ENCODE peak calls at places on chromosomes 12 and 14, in nine cellular contexts. X, D, H, R, Z, B, E, S and Q are unnamed samples.

GRCh38 chr14:103721334-103722120 is 5.9 kb downstream of the ZFYVE21 start:
- DNase-seq in Z (no peak), S (no peak), E (no peak), R (peak; percentile 78), B (peak; percentile 91), D (peak; percentile 16), H (peak; percentile 85), X (no peak), Q (no peak)

GRCh38 chr12:111870216-111870615 is 28.2 kb downstream of the MAPKAPK5 start:
- DNase-seq in Z (no peak), R (no peak), D (no peak), E (no peak), X (no peak), B (no peak), H (no peak), S (no peak), Q (no peak)

GRCh38 chr14:22386924-22387775 is 201.9 kb downstream of the DAD1 start:
- DNase-seq in E (no peak), D (peak; percentile 87), Z (peak; percentile 43), H (peak; percentile 72), X (peak; percentile 70), B (peak; percentile 62), S (no peak), R (peak; percentile 87), Q (peak; percentile 55)

GRCh38 chr12:113230315-113231274 is 9.3 kb downstream of the TPCN1 start:
- DNase-seq in E (no peak), Z (no peak), H (peak; percentile 33), R (no peak), S (no peak), D (no peak), X (no peak), B (peak; percentile 80), Q (no peak)

GRCh38 chr12:94615284-94616216 is 34.8 kb downstream of the TMCC3 start:
- DNase-seq in R (peak; percentile 48), B (peak; percentile 59), Z (peak; percentile 91), H (peak; percentile 69), X (no peak), S (no peak), D (peak; percentile 49), E (no peak), Q (peak; percentile 32)

GRCh38 chr12:108839011-108839889 is 18.1 kb downstream of the SSH1 start:
- DNase-seq in E (peak; percentile 79), B (peak; percentile 83), S (no peak), D (peak; percentile 89), Z (no peak), X (no peak), R (no peak), H (peak; percentile 65), Q (no peak)

GRCh38 chr14:96136361-96136760 is 68.3 kb upstream of the BDKRB2 start:
- DNase-seq in X (peak; percentile 78), H (peak; percentile 62), D (peak; percentile 68), R (peak; percentile 85), E (no peak), S (no peak), Z (peak; percentile 48), B (peak; percentile 89), Q (no peak)

GRCh38 chr12:69101505-69101904 is 137.9 kb upstream of the CPSF6 start:
- DNase-seq in H (peak; percentile 86), Z (no peak), X (no peak), E (no peak), B (peak; percentile 17), D (peak; percentile 26), R (peak; percentile 72), S (no peak), Q (no peak)

GRCh38 chr14:88256997-88257755 is 65.9 kb downstream of the KCNK10 start:
- DNase-seq in R (no peak), E (no peak), Z (no peak), X (no peak), S (no peak), H (no peak), D (no peak), B (peak; percentile 1), Q (no peak)

GRCh38 chr14:23910876-23911210 is 42.7 kb upstream of the DHRS4 start:
- DNase-seq in B (no peak), E (no peak), X (no peak), S (no peak), R (no peak), D (no peak), Z (no peak), H (no peak), Q (no peak)
- TF ChIP-seq CTCF in B (no peak), E (no peak), X (no peak), S (no peak), R (no peak), D (no peak), Z (no peak), H (no peak), Q (no peak)

GRCh38 chr12:103751171-103751570 is 89.9 kb downstream of the NT5DC3 start:
- DNase-seq in D (no peak), E (no peak), B (no peak), X (no peak), S (no peak), R (no peak), H (no peak), Z (no peak), Q (no peak)
- TF ChIP-seq CTCF in D (no peak), E (no peak), B (no peak), X (peak; percentile 12), S (no peak), R (peak; percentile 2), H (peak; percentile 1), Z (peak; percentile 8), Q (no peak)

DNA sequence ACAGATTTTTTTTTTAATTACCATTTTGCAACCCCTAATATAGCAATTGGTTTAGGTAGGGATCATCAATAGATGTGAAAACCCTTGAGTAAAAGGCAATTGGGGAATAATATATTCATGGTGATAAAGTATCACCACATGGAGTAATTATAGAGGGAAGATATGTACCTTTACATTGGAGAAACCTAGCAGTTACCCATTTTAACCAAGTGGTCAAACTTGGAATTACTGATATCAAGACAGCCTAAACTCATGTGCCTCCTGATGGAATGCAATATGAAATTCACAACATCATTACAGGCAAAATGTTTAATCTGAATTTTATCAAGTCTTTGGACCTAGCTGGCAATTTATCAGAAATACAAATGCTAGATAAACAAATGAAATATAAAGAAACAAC is 6.7 kb upstream of the SLC10A1 start:
- DNase-seq in D (no peak), R (peak; percentile 30), H (no peak), S (no peak), E (no peak), Z (no peak), X (no peak), B (no peak), Q (no peak)
- TF ChIP-seq CTCF in D (peak; percentile 22), R (no peak), H (peak; percentile 20), S (no peak), E (no peak), Z (peak; percentile 46), X (no peak), B (peak; percentile 30), Q (no peak)

GRCh38 chr14:89336338-89336737 is 80.7 kb downstream of the FOXN3 start:
- DNase-seq in E (no peak), X (no peak), B (no peak), H (no peak), S (no peak), Z (no peak), R (no peak), D (no peak), Q (no peak)
- TF ChIP-seq CTCF in E (no peak), X (no peak), B (no peak), H (no peak), S (no peak), Z (peak; percentile 24), R (no peak), D (no peak), Q (no peak)

DNA sequence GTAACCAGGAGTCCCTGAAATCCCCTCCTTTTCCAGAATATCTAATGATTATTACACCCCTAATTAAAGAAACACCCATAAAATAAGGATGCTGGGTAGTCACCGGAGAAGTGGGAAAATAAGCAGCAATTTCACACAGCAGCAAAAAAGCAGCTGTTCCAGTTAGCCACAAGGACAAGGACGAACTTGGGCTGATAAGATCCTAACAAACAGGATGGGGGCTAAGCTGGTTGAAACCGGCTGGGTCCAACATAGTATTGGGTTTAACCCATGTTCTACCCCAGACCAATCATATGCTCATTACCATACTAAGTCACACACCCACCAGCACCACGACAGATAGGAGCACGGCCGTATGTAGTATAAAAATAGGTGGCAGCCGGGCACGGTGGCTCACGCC is 100.7 kb downstream of the RPL10L start:
- DNase-seq in D (no peak), R (no peak), H (no peak), S (no peak), B (no peak), X (no peak), E (no peak), Z (no peak), Q (no peak)
- TF ChIP-seq CTCF in D (no peak), R (no peak), H (no peak), S (no peak), B (no peak), X (no peak), E (no peak), Z (no peak), Q (no peak)